ENCODE peak calls at places on chromosomes 4 and X, in eight cellular contexts. W, J, S, V, T, L, X and Q are unnamed samples.

GRCh38 chrX:14802943-14803710 is 69.7 kb downstream of the FANCB start:
- DNase-seq in J (no peak), X (no peak), W (no peak), L (peak), V (peak), T (no peak), S (no peak), Q (no peak)

GRCh38 chrX:119501511-119502148 is 33.4 kb downstream of the SLC25A5 start:
- DNase-seq in S (no peak), X (no peak), L (no peak), T (no peak), W (no peak), V (no peak), J (no peak), Q (no peak)

GRCh38 chr4:139144911-139145551 is 32.0 kb downstream of the ELF2 start:
- DNase-seq in W (no peak), T (peak), L (no peak), J (no peak), S (no peak), V (no peak), X (no peak), Q (no peak)

GRCh38 chr4:122456228-122457106 is at the start of gene IL2:
- DNase-seq in X (no peak), S (no peak), T (no peak), V (no peak), J (no peak), W (no peak), L (no peak), Q (no peak)

GRCh38 chr4:118877797-118878196 is 10.9 kb upstream of the SYNPO2 start:
- DNase-seq in W (no peak), T (no peak), X (no peak), L (no peak), J (no peak), V (no peak), S (no peak), Q (no peak)

GRCh38 chr4:118836763-118837507 is 1.0 kb upstream of the SEC24D start:
- DNase-seq in W (no peak), T (no peak), X (no peak), S (no peak), J (no peak), V (no peak), L (no peak), Q (no peak)

GRCh38 chr4:11440481-11441181 is 11.9 kb upstream of the HS3ST1 start:
- DNase-seq in W (no peak), L (no peak), T (no peak), J (no peak), V (no peak), X (no peak), S (no peak), Q (no peak)

GRCh38 chrX:141839856-141840255 is 1.7 kb downstream of the MAGEC3 start:
- DNase-seq in S (no peak), L (no peak), V (no peak), T (no peak), W (no peak), J (no peak), X (no peak), Q (no peak)

GRCh38 chr4:139229534-139230039 is 50.4 kb downstream of the MGARP start:
- DNase-seq in T (peak), V (peak), J (peak), S (no peak), X (no peak), L (peak), W (no peak), Q (no peak)

GRCh38 chrX:8907678-8908077 is 106.5 kb upstream of the FAM9A start:
- DNase-seq in T (no peak), V (no peak), J (no peak), W (no peak), X (no peak), S (no peak), L (no peak), Q (no peak)

GRCh38 chr4:152359208-152360044 is 176.5 kb downstream of the FBXW7 start:
- DNase-seq in X (no peak), W (no peak), L (no peak), V (no peak), S (no peak), J (no peak), T (no peak), Q (no peak)

GRCh38 chr4:157048248-157048647 is 27.7 kb upstream of the GLRB start:
- DNase-seq in W (no peak), S (no peak), L (peak), V (peak), T (no peak), X (no peak), J (no peak), Q (no peak)

GRCh38 chrX:39809326-39809725 is 288.4 kb downstream of the BCOR start:
- DNase-seq in X (no peak), L (peak), J (peak), S (no peak), W (no peak), V (peak), T (no peak), Q (no peak)

GRCh38 chr4:44287505-44287904 is 161.1 kb downstream of the KCTD8 start:
- DNase-seq in T (peak), L (no peak), J (no peak), X (no peak), V (no peak), S (no peak), W (no peak), Q (no peak)

GRCh38 chr4:24248674-24249644 is 335.4 kb downstream of the DHX15 start:
- DNase-seq in L (no peak), V (no peak), X (no peak), S (no peak), W (no peak), J (no peak), T (peak), Q (no peak)

GRCh38 chr4:145660064-145660463 is 19.9 kb upstream of the C4orf51 start:
- DNase-seq in T (no peak), X (no peak), S (no peak), L (no peak), V (no peak), J (no peak), W (no peak), Q (no peak)

GRCh38 chr4:67014592-67014991 is 530.7 kb downstream of the CENPC start:
- DNase-seq in T (peak), V (no peak), X (no peak), L (no peak), W (no peak), J (no peak), S (no peak), Q (no peak)

GRCh38 chrX:38124000-38124399 is 96.7 kb downstream of the SRPX start:
- DNase-seq in X (no peak), W (no peak), T (no peak), S (no peak), V (no peak), L (no peak), J (peak), Q (no peak)

GRCh38 chr4:104451573-104451972 is 43.1 kb downstream of the CXXC4 start:
- DNase-seq in V (peak), X (no peak), T (peak), L (no peak), W (no peak), J (no peak), S (no peak), Q (no peak)

GRCh38 chrX:12974217-12974796 is 603 bp upstream of the TMSB4X start:
- DNase-seq in T (peak), S (peak), J (peak), V (peak), L (peak), W (peak), X (no peak), Q (no peak)

GRCh38 chrX:39063702-39064101 is 262.4 kb downstream of the MID1IP1 start:
- DNase-seq in T (no peak), J (no peak), L (no peak), V (no peak), X (no peak), W (no peak), S (no peak), Q (no peak)

GRCh38 chr4:6258741-6259140 is 10.9 kb upstream of the WFS1 start:
- DNase-seq in J (no peak), T (no peak), W (no peak), S (no peak), X (no peak), V (no peak), L (no peak), Q (no peak)

GRCh38 chr4:150033937-150034336 is 44.3 kb upstream of the DCLK2 start:
- DNase-seq in T (no peak), X (no peak), L (peak), W (no peak), V (peak), J (peak), S (no peak), Q (no peak)

GRCh38 chr4:161937596-161937995 is 226.2 kb downstream of the FSTL5 start:
- DNase-seq in S (no peak), J (no peak), X (no peak), W (no peak), V (no peak), T (no peak), L (no peak), Q (no peak)

GRCh38 chr4:1243451-1244080 is 5.4 kb downstream of the CTBP1 start:
- DNase-seq in T (no peak), L (no peak), J (no peak), V (no peak), S (no peak), W (no peak), X (no peak), Q (no peak)

GRCh38 chr4:95167809-95168208 is 381.0 kb downstream of the UNC5C start:
- DNase-seq in J (no peak), S (no peak), W (no peak), V (no peak), T (peak), L (peak), X (no peak), Q (no peak)

GRCh38 chr4:121041307-121042090 is 30.8 kb downstream of the NDNF start:
- DNase-seq in T (peak), L (no peak), X (peak), S (no peak), W (no peak), V (no peak), J (no peak), Q (no peak)

GRCh38 chrX:143632625-143633387 is 3.1 kb downstream of the SLITRK4 start:
- DNase-seq in T (peak), V (peak), L (no peak), X (no peak), W (no peak), J (no peak), S (no peak), Q (no peak)

GRCh38 chr4:94621491-94622080 is 136.2 kb upstream of the BMPR1B start:
- DNase-seq in W (peak), L (peak), J (peak), T (peak), S (no peak), X (no peak), V (peak), Q (peak)

GRCh38 chrX:2471641-2472040 is 29.1 kb downstream of the DHRSX start:
- DNase-seq in T (no peak), W (no peak), X (no peak), J (no peak), L (no peak), V (no peak), S (no peak), Q (no peak)
- H3K9ac ChIP-seq in T (no peak), W (no peak), X (no peak), J (no peak), L (no peak), V (no peak), S (no peak), Q (no peak)

GRCh38 chrX:152959626-152960025 is 34.3 kb downstream of the PNMA5 start:
- DNase-seq in X (no peak), L (no peak), V (no peak), T (no peak), W (no peak), S (no peak), J (no peak), Q (no peak)
- H3K9ac ChIP-seq in X (no peak), L (no peak), V (no peak), T (no peak), W (no peak), S (no peak), J (no peak), Q (no peak)

DNA sequence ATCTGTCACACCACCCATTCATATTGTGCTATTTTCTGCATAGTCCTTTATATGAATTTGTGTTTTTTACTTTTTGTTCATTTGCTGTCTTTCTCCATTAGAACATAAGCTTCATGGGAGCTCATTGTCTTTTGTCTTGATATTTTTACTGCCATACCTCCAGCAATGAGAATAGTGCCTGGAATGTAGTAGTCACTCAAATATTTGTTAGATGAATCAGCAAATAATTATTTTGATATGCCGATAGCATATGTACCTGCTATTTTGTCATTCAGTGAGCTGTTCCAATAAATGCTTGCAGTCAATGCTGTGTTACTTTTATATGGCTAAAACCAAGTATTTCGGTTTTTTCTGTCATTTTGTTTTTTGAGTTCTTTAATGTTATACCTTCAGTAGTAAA is 43.5 kb upstream of the SLC25A31 start:
- DNase-seq in L (peak), S (no peak), J (peak), W (no peak), T (no peak), X (no peak), V (no peak), Q (no peak)
- H3K9ac ChIP-seq in L (no peak), S (no peak), J (no peak), W (no peak), T (no peak), X (no peak), V (no peak), Q (no peak)

GRCh38 chrX:31212856-31213748 is 141.3 kb upstream of the FTHL17 start:
- DNase-seq in T (no peak), S (no peak), L (no peak), W (no peak), J (peak), V (no peak), X (no peak), Q (no peak)
- H3K9ac ChIP-seq in T (no peak), S (no peak), L (no peak), W (no peak), J (no peak), V (no peak), X (no peak), Q (no peak)

GRCh38 chrX:67780694-67781109 is 236.9 kb downstream of the AR start:
- DNase-seq in X (no peak), V (peak), J (peak), S (peak), L (peak), T (peak), W (no peak), Q (peak)
- H3K9ac ChIP-seq in X (no peak), V (no peak), J (no peak), S (no peak), L (peak), T (no peak), W (no peak), Q (no peak)